ENCODE peak calls at places on chromosomes 1 and 21, in ten cellular contexts. One of them, this sample, is unnamed.

GRCh38 chr1:61081637-61082335 is 575 bp upstream of the NFIA start:
- DNase-seq in mesothelial cell of epicardium: no peak
- DNase-seq in NCI-H2081: no peak
- DNase-seq in fibroblast of pulmonary artery: peak
- DNase-seq in occipital lobe: peak
- DNase-seq in CD8-positive, alpha-beta T cell: peak
- DNase-seq in NCI-H187 treated with DMSO at 0.1 percent for 48 hours: no peak
- DNase-seq in naive B cell: peak
- DNase-seq in RCC 7860: peak
- DNase-seq in anterior cingulate cortex: peak
- DNase-seq in this sample: peak

GRCh38 chr1:96524100-96524499 is 197.5 kb upstream of the PTBP2 start:
- DNase-seq in NCI-H2081: no peak
- DNase-seq in CD8-positive, alpha-beta T cell: no peak
- DNase-seq in fibroblast of pulmonary artery: peak
- DNase-seq in occipital lobe: no peak
- DNase-seq in NCI-H187 treated with DMSO at 0.1 percent for 48 hours: no peak
- DNase-seq in mesothelial cell of epicardium: no peak
- DNase-seq in RCC 7860: no peak
- DNase-seq in naive B cell: no peak
- DNase-seq in anterior cingulate cortex: no peak
- DNase-seq in this sample: no peak

GRCh38 chr1:167054531-167054930 is 35.6 kb downstream of the GPA33 start:
- DNase-seq in NCI-H187 treated with DMSO at 0.1 percent for 48 hours: no peak
- DNase-seq in NCI-H2081: no peak
- DNase-seq in CD8-positive, alpha-beta T cell: no peak
- DNase-seq in mesothelial cell of epicardium: no peak
- DNase-seq in fibroblast of pulmonary artery: no peak
- DNase-seq in RCC 7860: peak
- DNase-seq in occipital lobe: no peak
- DNase-seq in anterior cingulate cortex: no peak
- DNase-seq in naive B cell: no peak
- DNase-seq in this sample: no peak

GRCh38 chr1:237386362-237387143 is 344.6 kb downstream of the RYR2 start:
- DNase-seq in mesothelial cell of epicardium: no peak
- DNase-seq in occipital lobe: no peak
- DNase-seq in fibroblast of pulmonary artery: peak
- DNase-seq in RCC 7860: peak
- DNase-seq in NCI-H2081: peak
- DNase-seq in naive B cell: no peak
- DNase-seq in anterior cingulate cortex: no peak
- DNase-seq in CD8-positive, alpha-beta T cell: no peak
- DNase-seq in NCI-H187 treated with DMSO at 0.1 percent for 48 hours: no peak
- DNase-seq in this sample: no peak

GRCh38 chr1:2133039-2133878 is 61.3 kb downstream of the FAAP20 start:
- DNase-seq in naive B cell: peak
- DNase-seq in RCC 7860: no peak
- DNase-seq in mesothelial cell of epicardium: peak
- DNase-seq in occipital lobe: peak
- DNase-seq in fibroblast of pulmonary artery: peak
- DNase-seq in CD8-positive, alpha-beta T cell: peak
- DNase-seq in NCI-H187 treated with DMSO at 0.1 percent for 48 hours: peak
- DNase-seq in NCI-H2081: peak
- DNase-seq in anterior cingulate cortex: peak
- DNase-seq in this sample: peak

GRCh38 chr1:65477414-65478378 is 57.2 kb downstream of the LEPR start:
- DNase-seq in fibroblast of pulmonary artery: peak
- DNase-seq in CD8-positive, alpha-beta T cell: no peak
- DNase-seq in NCI-H187 treated with DMSO at 0.1 percent for 48 hours: no peak
- DNase-seq in mesothelial cell of epicardium: no peak
- DNase-seq in NCI-H2081: no peak
- DNase-seq in occipital lobe: no peak
- DNase-seq in naive B cell: no peak
- DNase-seq in anterior cingulate cortex: no peak
- DNase-seq in RCC 7860: no peak
- DNase-seq in this sample: no peak

GRCh38 chr1:221708076-221708571 is 33.8 kb downstream of the DUSP10 start:
- DNase-seq in occipital lobe: no peak
- DNase-seq in NCI-H187 treated with DMSO at 0.1 percent for 48 hours: no peak
- DNase-seq in CD8-positive, alpha-beta T cell: peak
- DNase-seq in naive B cell: peak
- DNase-seq in anterior cingulate cortex: peak
- DNase-seq in fibroblast of pulmonary artery: peak
- DNase-seq in RCC 7860: peak
- DNase-seq in mesothelial cell of epicardium: no peak
- DNase-seq in NCI-H2081: no peak
- DNase-seq in this sample: no peak

GRCh38 chr1:162206749-162207635 is 137.5 kb downstream of the NOS1AP start:
- DNase-seq in anterior cingulate cortex: no peak
- DNase-seq in mesothelial cell of epicardium: no peak
- DNase-seq in naive B cell: no peak
- DNase-seq in fibroblast of pulmonary artery: no peak
- DNase-seq in CD8-positive, alpha-beta T cell: no peak
- DNase-seq in NCI-H2081: peak
- DNase-seq in NCI-H187 treated with DMSO at 0.1 percent for 48 hours: peak
- DNase-seq in occipital lobe: no peak
- DNase-seq in RCC 7860: no peak
- DNase-seq in this sample: peak

GRCh38 chr1:66637146-66637545 is 103.2 kb downstream of the SGIP1 start:
- DNase-seq in anterior cingulate cortex: no peak
- DNase-seq in naive B cell: no peak
- DNase-seq in mesothelial cell of epicardium: no peak
- DNase-seq in CD8-positive, alpha-beta T cell: no peak
- DNase-seq in NCI-H187 treated with DMSO at 0.1 percent for 48 hours: no peak
- DNase-seq in RCC 7860: no peak
- DNase-seq in occipital lobe: no peak
- DNase-seq in NCI-H2081: no peak
- DNase-seq in fibroblast of pulmonary artery: peak
- DNase-seq in this sample: no peak

GRCh38 chr1:29521438-29521715 is 285.1 kb downstream of the PTPRU start:
- DNase-seq in anterior cingulate cortex: no peak
- DNase-seq in CD8-positive, alpha-beta T cell: no peak
- DNase-seq in NCI-H187 treated with DMSO at 0.1 percent for 48 hours: no peak
- DNase-seq in occipital lobe: no peak
- DNase-seq in naive B cell: no peak
- DNase-seq in fibroblast of pulmonary artery: no peak
- DNase-seq in NCI-H2081: no peak
- DNase-seq in mesothelial cell of epicardium: peak
- DNase-seq in RCC 7860: no peak
- DNase-seq in this sample: no peak

GRCh38 chr1:242017580-242018233 is 18.8 kb upstream of the MAP1LC3C start:
- DNase-seq in mesothelial cell of epicardium: no peak
- DNase-seq in anterior cingulate cortex: peak
- DNase-seq in CD8-positive, alpha-beta T cell: no peak
- DNase-seq in fibroblast of pulmonary artery: peak
- DNase-seq in NCI-H187 treated with DMSO at 0.1 percent for 48 hours: no peak
- DNase-seq in RCC 7860: peak
- DNase-seq in naive B cell: peak
- DNase-seq in NCI-H2081: peak
- DNase-seq in occipital lobe: peak
- DNase-seq in this sample: no peak

GRCh38 chr21:15195104-15195503 is 130.3 kb upstream of the NRIP1 start:
- DNase-seq in RCC 7860: no peak
- DNase-seq in CD8-positive, alpha-beta T cell: no peak
- DNase-seq in NCI-H2081: no peak
- DNase-seq in anterior cingulate cortex: no peak
- DNase-seq in mesothelial cell of epicardium: no peak
- DNase-seq in NCI-H187 treated with DMSO at 0.1 percent for 48 hours: no peak
- DNase-seq in naive B cell: no peak
- DNase-seq in occipital lobe: no peak
- DNase-seq in fibroblast of pulmonary artery: no peak
- DNase-seq in this sample: no peak

GRCh38 chr1:93080424-93080823 is 1.3 kb downstream of the MTF2 start:
- DNase-seq in RCC 7860: peak
- DNase-seq in anterior cingulate cortex: no peak
- DNase-seq in NCI-H2081: no peak
- DNase-seq in CD8-positive, alpha-beta T cell: no peak
- DNase-seq in naive B cell: peak
- DNase-seq in NCI-H187 treated with DMSO at 0.1 percent for 48 hours: peak
- DNase-seq in occipital lobe: no peak
- DNase-seq in fibroblast of pulmonary artery: peak
- DNase-seq in mesothelial cell of epicardium: no peak
- DNase-seq in this sample: no peak

GRCh38 chr1:39892611-39893595 is 8.8 kb downstream of the MYCL start:
- DNase-seq in anterior cingulate cortex: peak
- DNase-seq in RCC 7860: peak
- DNase-seq in occipital lobe: peak
- DNase-seq in fibroblast of pulmonary artery: peak
- DNase-seq in CD8-positive, alpha-beta T cell: no peak
- DNase-seq in naive B cell: no peak
- DNase-seq in mesothelial cell of epicardium: no peak
- DNase-seq in NCI-H2081: no peak
- DNase-seq in NCI-H187 treated with DMSO at 0.1 percent for 48 hours: no peak
- DNase-seq in this sample: no peak

GRCh38 chr1:32868085-32868484 is 2.6 kb downstream of the FNDC5 start:
- DNase-seq in fibroblast of pulmonary artery: no peak
- DNase-seq in naive B cell: no peak
- DNase-seq in occipital lobe: no peak
- DNase-seq in mesothelial cell of epicardium: no peak
- DNase-seq in anterior cingulate cortex: no peak
- DNase-seq in RCC 7860: no peak
- DNase-seq in NCI-H2081: no peak
- DNase-seq in NCI-H187 treated with DMSO at 0.1 percent for 48 hours: no peak
- DNase-seq in CD8-positive, alpha-beta T cell: no peak
- DNase-seq in this sample: no peak

GRCh38 chr1:145962157-145963102 is 1.9 kb downstream of the ANKRD34A start:
- DNase-seq in fibroblast of pulmonary artery: no peak
- DNase-seq in CD8-positive, alpha-beta T cell: peak
- DNase-seq in mesothelial cell of epicardium: no peak
- DNase-seq in occipital lobe: peak
- DNase-seq in NCI-H187 treated with DMSO at 0.1 percent for 48 hours: no peak
- DNase-seq in naive B cell: no peak
- DNase-seq in NCI-H2081: peak
- DNase-seq in anterior cingulate cortex: peak
- DNase-seq in RCC 7860: no peak
- DNase-seq in this sample: peak

GRCh38 chr21:42741056-42741455 is 87.6 kb downstream of the PDE9A start:
- DNase-seq in fibroblast of pulmonary artery: no peak
- DNase-seq in naive B cell: no peak
- DNase-seq in NCI-H2081: no peak
- DNase-seq in NCI-H187 treated with DMSO at 0.1 percent for 48 hours: no peak
- DNase-seq in occipital lobe: no peak
- DNase-seq in RCC 7860: no peak
- DNase-seq in anterior cingulate cortex: no peak
- DNase-seq in mesothelial cell of epicardium: no peak
- DNase-seq in CD8-positive, alpha-beta T cell: no peak
- DNase-seq in this sample: no peak

GRCh38 chr1:23282967-23283366 is 61.1 kb downstream of the HNRNPR start:
- DNase-seq in mesothelial cell of epicardium: no peak
- DNase-seq in CD8-positive, alpha-beta T cell: no peak
- DNase-seq in NCI-H187 treated with DMSO at 0.1 percent for 48 hours: no peak
- DNase-seq in naive B cell: no peak
- DNase-seq in RCC 7860: no peak
- DNase-seq in occipital lobe: no peak
- DNase-seq in NCI-H2081: no peak
- DNase-seq in anterior cingulate cortex: no peak
- DNase-seq in fibroblast of pulmonary artery: peak
- DNase-seq in this sample: no peak

GRCh38 chr1:65042467-65042866 is 76.1 kb upstream of the JAK1 start:
- DNase-seq in naive B cell: no peak
- DNase-seq in mesothelial cell of epicardium: no peak
- DNase-seq in NCI-H187 treated with DMSO at 0.1 percent for 48 hours: no peak
- DNase-seq in NCI-H2081: no peak
- DNase-seq in fibroblast of pulmonary artery: no peak
- DNase-seq in RCC 7860: no peak
- DNase-seq in anterior cingulate cortex: no peak
- DNase-seq in occipital lobe: no peak
- DNase-seq in CD8-positive, alpha-beta T cell: no peak
- DNase-seq in this sample: no peak

GRCh38 chr1:1182491-1183220 is 9.0 kb downstream of the TTLL10 start:
- DNase-seq in anterior cingulate cortex: no peak
- DNase-seq in RCC 7860: no peak
- DNase-seq in mesothelial cell of epicardium: no peak
- DNase-seq in fibroblast of pulmonary artery: no peak
- DNase-seq in CD8-positive, alpha-beta T cell: peak
- DNase-seq in naive B cell: no peak
- DNase-seq in NCI-H187 treated with DMSO at 0.1 percent for 48 hours: no peak
- DNase-seq in NCI-H2081: no peak
- DNase-seq in occipital lobe: no peak
- DNase-seq in this sample: peak

GRCh38 chr1:8889925-8890785 is 11.7 kb upstream of the ENO1 start:
- DNase-seq in mesothelial cell of epicardium: no peak
- DNase-seq in RCC 7860: no peak
- DNase-seq in NCI-H2081: no peak
- DNase-seq in anterior cingulate cortex: peak
- DNase-seq in CD8-positive, alpha-beta T cell: no peak
- DNase-seq in occipital lobe: peak
- DNase-seq in NCI-H187 treated with DMSO at 0.1 percent for 48 hours: no peak
- DNase-seq in naive B cell: no peak
- DNase-seq in fibroblast of pulmonary artery: peak
- DNase-seq in this sample: peak

GRCh38 chr1:104855550-104855949 is 1105.9 kb downstream of the AMY1C start:
- DNase-seq in CD8-positive, alpha-beta T cell: no peak
- DNase-seq in NCI-H187 treated with DMSO at 0.1 percent for 48 hours: no peak
- DNase-seq in naive B cell: no peak
- DNase-seq in occipital lobe: no peak
- DNase-seq in mesothelial cell of epicardium: no peak
- DNase-seq in NCI-H2081: no peak
- DNase-seq in anterior cingulate cortex: no peak
- DNase-seq in RCC 7860: no peak
- DNase-seq in fibroblast of pulmonary artery: no peak
- DNase-seq in this sample: peak

GRCh38 chr1:228318823-228319241 is 87.8 kb downstream of the TRIM11 start:
- DNase-seq in naive B cell: no peak
- DNase-seq in occipital lobe: no peak
- DNase-seq in anterior cingulate cortex: no peak
- DNase-seq in RCC 7860: no peak
- DNase-seq in CD8-positive, alpha-beta T cell: no peak
- DNase-seq in fibroblast of pulmonary artery: no peak
- DNase-seq in NCI-H187 treated with DMSO at 0.1 percent for 48 hours: no peak
- DNase-seq in NCI-H2081: no peak
- DNase-seq in mesothelial cell of epicardium: no peak
- DNase-seq in this sample: no peak

GRCh38 chr1:154972517-154973343 is 1.8 kb upstream of the CKS1B start:
- DNase-seq in NCI-H187 treated with DMSO at 0.1 percent for 48 hours: no peak
- DNase-seq in mesothelial cell of epicardium: no peak
- DNase-seq in occipital lobe: no peak
- DNase-seq in anterior cingulate cortex: peak
- DNase-seq in CD8-positive, alpha-beta T cell: no peak
- DNase-seq in RCC 7860: peak
- DNase-seq in NCI-H2081: no peak
- DNase-seq in naive B cell: no peak
- DNase-seq in fibroblast of pulmonary artery: peak
- DNase-seq in this sample: peak

GRCh38 chr1:92572520-92572919 is 85.8 kb upstream of the GFI1 start:
- DNase-seq in NCI-H187 treated with DMSO at 0.1 percent for 48 hours: no peak
- DNase-seq in naive B cell: no peak
- DNase-seq in CD8-positive, alpha-beta T cell: no peak
- DNase-seq in mesothelial cell of epicardium: no peak
- DNase-seq in RCC 7860: no peak
- DNase-seq in fibroblast of pulmonary artery: no peak
- DNase-seq in occipital lobe: no peak
- DNase-seq in NCI-H2081: no peak
- DNase-seq in anterior cingulate cortex: no peak
- DNase-seq in this sample: no peak

GRCh38 chr1:27341525-27342252 is at the start of gene SYTL1:
- DNase-seq in fibroblast of pulmonary artery: peak
- DNase-seq in NCI-H2081: peak
- DNase-seq in mesothelial cell of epicardium: no peak
- DNase-seq in naive B cell: peak
- DNase-seq in NCI-H187 treated with DMSO at 0.1 percent for 48 hours: peak
- DNase-seq in RCC 7860: peak
- DNase-seq in anterior cingulate cortex: no peak
- DNase-seq in occipital lobe: peak
- DNase-seq in CD8-positive, alpha-beta T cell: peak
- DNase-seq in this sample: peak

GRCh38 chr1:232868793-232869491 is 63.7 kb downstream of the MAP10 start:
- DNase-seq in NCI-H187 treated with DMSO at 0.1 percent for 48 hours: no peak
- DNase-seq in mesothelial cell of epicardium: peak
- DNase-seq in naive B cell: no peak
- DNase-seq in NCI-H2081: peak
- DNase-seq in CD8-positive, alpha-beta T cell: no peak
- DNase-seq in RCC 7860: peak
- DNase-seq in fibroblast of pulmonary artery: peak
- DNase-seq in anterior cingulate cortex: no peak
- DNase-seq in occipital lobe: no peak
- DNase-seq in this sample: peak

GRCh38 chr1:150974580-150975478 is at the start of gene CERS2:
- DNase-seq in NCI-H2081: peak
- DNase-seq in anterior cingulate cortex: peak
- DNase-seq in mesothelial cell of epicardium: peak
- DNase-seq in naive B cell: peak
- DNase-seq in fibroblast of pulmonary artery: peak
- DNase-seq in occipital lobe: peak
- DNase-seq in CD8-positive, alpha-beta T cell: peak
- DNase-seq in NCI-H187 treated with DMSO at 0.1 percent for 48 hours: no peak
- DNase-seq in RCC 7860: peak
- DNase-seq in this sample: peak